ENCODE peak calls at places on chromosomes 11 and 22, in five cellular contexts. D is fibroblast of mammary gland, I is tibial artery, J is foreskin fibroblast, B is astrocyte. Z is an unnamed sample.

GRCh38 chr22:24102366-24103200 is 78.7 kb upstream of the SUSD2 start:
- DNase-seq in J (no peak), B (no peak), I (peak; percentile 8), D (no peak), Z (no peak)

GRCh38 chr11:35944503-35945136 is 758 bp downstream of the LDLRAD3 start:
- DNase-seq in B (peak; percentile 6), I (no peak), J (peak; percentile 58), D (peak; percentile 30), Z (no peak)

GRCh38 chr11:73972187-73972586 is 10.5 kb downstream of the UCP2 start:
- DNase-seq in D (no peak), I (no peak), B (no peak), J (no peak), Z (no peak)

GRCh38 chr11:69640995-69641581 is at the start of gene CCND1:
- DNase-seq in J (peak; percentile 96), I (peak; percentile 67), D (peak; percentile 92), B (peak; percentile 87), Z (peak; percentile 83)

GRCh38 chr11:8332196-8332595 is 68.5 kb upstream of the LMO1 start:
- DNase-seq in D (no peak), I (no peak), B (no peak), J (no peak), Z (no peak)

GRCh38 chr11:106468531-106468930 is 391.1 kb downstream of the AASDHPPT start:
- DNase-seq in B (no peak), J (no peak), D (no peak), I (no peak), Z (no peak)

GRCh38 chr11:126978911-126979310 is 21.7 kb downstream of the KIRREL3 start:
- DNase-seq in D (no peak), J (no peak), B (no peak), I (no peak), Z (no peak)

GRCh38 chr11:76604081-76604601 is 66.4 kb downstream of the LRRC32 start:
- DNase-seq in B (no peak), D (no peak), I (no peak), J (no peak), Z (no peak)

GRCh38 chr11:47336595-47336994 is 15.9 kb downstream of the MYBPC3 start:
- DNase-seq in B (no peak), D (no peak), I (no peak), J (no peak), Z (no peak)

GRCh38 chr22:46684706-46685105 is 53.3 kb downstream of the CERK start:
- DNase-seq in I (no peak), B (no peak), D (no peak), J (no peak), Z (no peak)

GRCh38 chr11:129270471-129270870 is 78.3 kb upstream of the ARHGAP32 start:
- DNase-seq in J (no peak), D (no peak), I (no peak), B (no peak), Z (no peak)

GRCh38 chr11:129266536-129266935 is 74.4 kb upstream of the ARHGAP32 start:
- DNase-seq in B (no peak), D (no peak), I (no peak), J (no peak), Z (no peak)

GRCh38 chr11:129265125-129265788 is 73.1 kb upstream of the ARHGAP32 start:
- DNase-seq in B (no peak), J (no peak), D (no peak), I (no peak), Z (no peak)

GRCh38 chr11:129267716-129268115 is 75.6 kb upstream of the ARHGAP32 start:
- DNase-seq in J (no peak), D (no peak), B (no peak), I (no peak), Z (no peak)

GRCh38 chr11:129268371-129268770 is 76.2 kb upstream of the ARHGAP32 start:
- DNase-seq in B (no peak), I (no peak), D (no peak), J (no peak), Z (no peak)
- TF ChIP-seq CTCF in B (no peak), I (no peak), D (no peak), J (no peak), Z (no peak)

GRCh38 chr11:66278396-66279091 is 569 bp downstream of the CNIH2 start:
- DNase-seq in B (no peak), J (peak; percentile 44), I (no peak), D (no peak), Z (no peak)
- H3K4me3 ChIP-seq in B (no peak overlapping the region), J (peak overlapping the region; percentile 13), I (peak overlapping the region; percentile 49), D (no peak overlapping the region), Z (peak overlapping the region; percentile 18)

DNA sequence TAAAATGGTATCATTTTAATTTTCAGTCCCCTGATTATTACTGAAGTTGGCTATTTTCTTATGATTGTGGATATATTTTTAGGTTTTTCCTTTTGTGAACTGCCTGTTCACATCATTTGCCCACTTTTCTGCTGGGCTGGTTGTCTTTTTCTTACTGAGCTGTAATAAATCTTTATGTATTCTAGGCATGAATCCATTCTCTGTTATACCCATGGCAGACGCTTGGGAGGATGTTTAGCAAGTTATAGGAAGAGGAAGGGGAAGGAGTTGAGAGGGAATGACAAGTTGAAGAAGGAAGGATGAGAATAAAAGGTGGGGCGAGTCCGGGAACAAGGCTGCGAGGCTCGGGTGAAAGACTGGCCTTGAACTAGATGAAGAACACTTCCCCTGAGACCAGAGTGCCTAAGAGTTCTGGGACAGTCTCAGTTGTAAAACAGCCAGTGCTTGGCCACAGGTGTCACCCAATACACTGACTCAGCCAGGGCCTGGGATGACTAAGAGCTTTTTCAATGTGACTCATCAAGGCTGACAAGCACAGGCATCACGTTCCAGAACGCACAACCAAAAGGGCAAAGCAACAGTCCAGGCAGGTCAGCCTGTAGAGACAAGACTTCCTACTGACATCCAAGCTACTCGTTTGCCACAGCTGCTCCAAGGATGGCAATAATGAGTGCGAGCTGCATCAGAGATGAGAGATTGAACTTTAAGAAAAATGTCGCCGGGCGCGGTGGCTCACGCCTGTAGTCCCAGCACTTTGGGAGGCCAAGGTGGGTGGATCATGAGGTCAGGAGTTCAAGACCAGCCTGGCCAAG is 35.2 kb downstream of the LRFN4 start:
- DNase-seq in B (peak; percentile 93), D (peak; percentile 99), J (peak; percentile 97), I (peak; percentile 31), Z (peak; percentile 73)
- TF ChIP-seq CTCF in B (no peak), D (no peak), J (no peak), I (no peak), Z (no peak)

GRCh38 chr11:119205080-119205479 is 1.1 kb upstream of the CBL start:
- DNase-seq in I (peak; percentile 30), D (no peak), B (no peak), J (no peak), Z (no peak)
- H3K4me3 ChIP-seq in I (peak overlapping the region; percentile 98), D (peak overlapping the region; percentile 94), B (no peak overlapping the region), J (no peak overlapping the region), Z (no peak overlapping the region)

GRCh38 chr11:66467034-66467659 is 442 bp downstream of the PELI3 start:
- DNase-seq in B (no peak), I (no peak), J (peak; percentile 68), D (no peak), Z (no peak)
- TF ChIP-seq CTCF in B (no peak), I (peak; percentile 57), J (peak; percentile 20), D (no peak), Z (peak; percentile 21)

DNA sequence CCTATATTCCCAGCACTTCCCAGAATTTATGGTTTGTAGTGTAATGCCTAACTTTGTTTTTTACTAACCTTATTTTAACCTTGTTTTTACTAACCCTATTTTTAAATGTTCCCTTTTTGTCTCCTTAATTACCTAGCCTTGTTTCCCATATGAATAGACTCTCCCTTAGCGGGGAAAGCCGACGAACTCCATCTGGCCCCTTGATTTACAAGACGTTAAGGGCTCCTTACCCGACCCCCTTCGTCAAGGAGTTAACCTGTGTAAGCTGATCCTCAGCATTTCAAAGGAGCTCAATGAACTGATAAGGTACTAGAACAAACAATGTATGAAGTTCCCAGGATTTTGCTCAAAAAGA is 17.1 kb downstream of the APOBEC3H start:
- DNase-seq in I (no peak), D (no peak), J (no peak), B (no peak), Z (no peak)
- H3K4me3 ChIP-seq in I (no peak overlapping the region), D (no peak overlapping the region), J (no peak overlapping the region), B (no peak overlapping the region), Z (no peak overlapping the region)

GRCh38 chr11:26286472-26287066 is 45.4 kb upstream of the ANO3 start:
- DNase-seq in D (peak; percentile 45), B (peak; percentile 24), J (peak; percentile 61), I (no peak), Z (no peak)
- TF ChIP-seq CTCF in D (peak; percentile 63), B (peak; percentile 46), J (peak; percentile 46), I (no peak), Z (peak; percentile 50)

GRCh38 chr11:501001-501682 is 5.9 kb downstream of the RNH1 start:
- DNase-seq in I (no peak), D (no peak), B (no peak), J (no peak), Z (no peak)
- H3K4me3 ChIP-seq in I (no peak overlapping the region), D (no peak overlapping the region), B (no peak overlapping the region), J (no peak overlapping the region), Z (no peak overlapping the region)

Z was measured in AG09309.